ENCODE peak calls at places on chromosomes 5 and 9, in five cellular contexts. One of them, this sample, is unnamed.

GRCh38 chr5:5560016-5560415 is 137.5 kb downstream of the ICE1 start:
- DNase-seq in A549: no peak
- DNase-seq in SK-N-SH: no peak
- DNase-seq in H1: no peak
- DNase-seq in HepG2: no peak
- DNase-seq in this sample: no peak

GRCh38 chr9:20212806-20213205 is 409.5 kb downstream of the MLLT3 start:
- DNase-seq in A549: no peak
- DNase-seq in SK-N-SH: no peak
- DNase-seq in H1: no peak
- DNase-seq in HepG2: no peak
- DNase-seq in this sample: no peak

GRCh38 chr5:134374234-134374633 is 2.9 kb downstream of the UBE2B start:
- DNase-seq in A549: no peak
- DNase-seq in SK-N-SH: no peak
- DNase-seq in H1: no peak
- DNase-seq in HepG2: no peak
- DNase-seq in this sample: no peak

GRCh38 chr5:1873242-1873959 is 9.3 kb downstream of the IRX4 start:
- DNase-seq in A549: no peak
- DNase-seq in SK-N-SH: no peak
- DNase-seq in H1: no peak
- DNase-seq in HepG2: no peak
- DNase-seq in this sample: no peak

GRCh38 chr5:139488269-139488668 is 5.7 kb upstream of the STING1 start:
- DNase-seq in A549: no peak
- DNase-seq in SK-N-SH: no peak
- DNase-seq in H1: no peak
- DNase-seq in HepG2: no peak
- DNase-seq in this sample: peak

GRCh38 chr9:137486545-137487453 is 27.7 kb upstream of the NSMF start:
- DNase-seq in A549: no peak
- DNase-seq in SK-N-SH: peak
- DNase-seq in H1: no peak
- DNase-seq in HepG2: no peak
- DNase-seq in this sample: no peak

GRCh38 chr5:156469636-156470035 is 142.7 kb downstream of the SGCD start:
- DNase-seq in A549: no peak
- DNase-seq in SK-N-SH: no peak
- DNase-seq in H1: no peak
- DNase-seq in HepG2: no peak
- DNase-seq in this sample: no peak

GRCh38 chr9:107039546-107039945 is 176.6 kb downstream of the ZNF462 start:
- DNase-seq in A549: no peak
- DNase-seq in SK-N-SH: no peak
- DNase-seq in H1: no peak
- DNase-seq in HepG2: no peak
- DNase-seq in this sample: no peak

GRCh38 chr5:91983869-91984268 is 600.8 kb upstream of the ARRDC3 start:
- DNase-seq in A549: no peak
- DNase-seq in SK-N-SH: no peak
- DNase-seq in H1: no peak
- DNase-seq in HepG2: no peak
- DNase-seq in this sample: no peak

GRCh38 chr9:84382728-84383127 is 42.2 kb upstream of the SLC28A3 start:
- DNase-seq in A549: no peak
- DNase-seq in SK-N-SH: no peak
- DNase-seq in H1: no peak
- DNase-seq in HepG2: no peak
- DNase-seq in this sample: no peak

GRCh38 chr9:82912639-82913038 is 150.3 kb downstream of the RASEF start:
- DNase-seq in A549: no peak
- DNase-seq in SK-N-SH: no peak
- DNase-seq in H1: no peak
- DNase-seq in HepG2: no peak
- DNase-seq in this sample: no peak

GRCh38 chr5:68405784-68406183 is 190.2 kb downstream of the PIK3R1 start:
- DNase-seq in A549: no peak
- DNase-seq in SK-N-SH: no peak
- DNase-seq in H1: no peak
- DNase-seq in HepG2: no peak
- DNase-seq in this sample: no peak

GRCh38 chr5:179300834-179301233 is 44.4 kb downstream of the ADAMTS2 start:
- DNase-seq in A549: no peak
- DNase-seq in SK-N-SH: no peak
- DNase-seq in H1: no peak
- DNase-seq in HepG2: no peak
- DNase-seq in this sample: no peak

GRCh38 chr5:124883686-124884085 is 137.2 kb upstream of the ZNF608 start:
- DNase-seq in A549: no peak
- DNase-seq in SK-N-SH: no peak
- DNase-seq in H1: no peak
- DNase-seq in HepG2: no peak
- DNase-seq in this sample: no peak

GRCh38 chr5:36090033-36090432 is 23.4 kb upstream of the UGT3A2 start:
- DNase-seq in A549: no peak
- DNase-seq in SK-N-SH: peak
- DNase-seq in H1: peak
- DNase-seq in HepG2: peak
- DNase-seq in this sample: peak

GRCh38 chr5:10896016-10896415 is 135.0 kb upstream of the DAP start:
- DNase-seq in A549: no peak
- DNase-seq in SK-N-SH: no peak
- DNase-seq in H1: no peak
- DNase-seq in HepG2: peak
- DNase-seq in this sample: no peak

GRCh38 chr5:172380992-172381643 is 73.2 kb downstream of the SH3PXD2B start:
- DNase-seq in A549: no peak
- DNase-seq in SK-N-SH: peak
- DNase-seq in H1: no peak
- DNase-seq in HepG2: no peak
- DNase-seq in this sample: no peak

GRCh38 chr9:107285292-107285691 is 2.2 kb downstream of the RAD23B start:
- DNase-seq in A549: no peak
- DNase-seq in SK-N-SH: no peak
- DNase-seq in H1: no peak
- DNase-seq in HepG2: no peak
- DNase-seq in this sample: no peak

GRCh38 chr9:8764041-8764440 is 964.5 kb upstream of the DMAC1 start:
- DNase-seq in A549: no peak
- DNase-seq in SK-N-SH: peak
- DNase-seq in H1: no peak
- DNase-seq in HepG2: no peak
- DNase-seq in this sample: no peak

GRCh38 chr5:55636711-55637110 is 75.4 kb downstream of the SLC38A9 start:
- DNase-seq in A549: peak
- DNase-seq in SK-N-SH: no peak
- DNase-seq in H1: no peak
- DNase-seq in HepG2: peak
- DNase-seq in this sample: peak

GRCh38 chr5:96079075-96079474 is 117.4 kb upstream of the ELL2 start:
- DNase-seq in A549: peak
- DNase-seq in SK-N-SH: no peak
- DNase-seq in H1: no peak
- DNase-seq in HepG2: peak
- DNase-seq in this sample: peak

GRCh38 chr9:135858491-135859185 is 48.7 kb downstream of the CAMSAP1 start:
- DNase-seq in A549: no peak
- DNase-seq in SK-N-SH: no peak
- DNase-seq in H1: no peak
- DNase-seq in HepG2: no peak
- DNase-seq in this sample: no peak

GRCh38 chr5:132253008-132253441 is 4.5 kb upstream of the PDLIM4 start:
- DNase-seq in A549: no peak
- DNase-seq in SK-N-SH: no peak
- DNase-seq in H1: no peak
- DNase-seq in HepG2: no peak
- DNase-seq in this sample: peak

GRCh38 chr9:136537896-136538598 is 7.8 kb downstream of the NOTCH1 start:
- DNase-seq in A549: no peak
- DNase-seq in SK-N-SH: no peak
- DNase-seq in H1: no peak
- DNase-seq in HepG2: no peak
- DNase-seq in this sample: no peak

GRCh38 chr5:44664711-44665100 is 144.0 kb upstream of the MRPS30 start:
- DNase-seq in A549: no peak
- DNase-seq in SK-N-SH: no peak
- DNase-seq in H1: no peak
- DNase-seq in HepG2: no peak
- DNase-seq in this sample: no peak

GRCh38 chr5:77167695-77168111 is 42.8 kb upstream of the PDE8B start:
- DNase-seq in A549: peak
- DNase-seq in SK-N-SH: no peak
- DNase-seq in H1: no peak
- DNase-seq in HepG2: no peak
- DNase-seq in this sample: no peak

GRCh38 chr9:81632599-81632998 is 56.7 kb downstream of the TLE1 start:
- DNase-seq in A549: no peak
- DNase-seq in SK-N-SH: no peak
- DNase-seq in H1: no peak
- DNase-seq in HepG2: no peak
- DNase-seq in this sample: no peak

GRCh38 chr9:135102331-135102730 is 14.9 kb downstream of the OLFM1 start:
- DNase-seq in A549: no peak
- DNase-seq in SK-N-SH: no peak
- DNase-seq in H1: no peak
- DNase-seq in HepG2: no peak
- DNase-seq in this sample: no peak

DNA sequence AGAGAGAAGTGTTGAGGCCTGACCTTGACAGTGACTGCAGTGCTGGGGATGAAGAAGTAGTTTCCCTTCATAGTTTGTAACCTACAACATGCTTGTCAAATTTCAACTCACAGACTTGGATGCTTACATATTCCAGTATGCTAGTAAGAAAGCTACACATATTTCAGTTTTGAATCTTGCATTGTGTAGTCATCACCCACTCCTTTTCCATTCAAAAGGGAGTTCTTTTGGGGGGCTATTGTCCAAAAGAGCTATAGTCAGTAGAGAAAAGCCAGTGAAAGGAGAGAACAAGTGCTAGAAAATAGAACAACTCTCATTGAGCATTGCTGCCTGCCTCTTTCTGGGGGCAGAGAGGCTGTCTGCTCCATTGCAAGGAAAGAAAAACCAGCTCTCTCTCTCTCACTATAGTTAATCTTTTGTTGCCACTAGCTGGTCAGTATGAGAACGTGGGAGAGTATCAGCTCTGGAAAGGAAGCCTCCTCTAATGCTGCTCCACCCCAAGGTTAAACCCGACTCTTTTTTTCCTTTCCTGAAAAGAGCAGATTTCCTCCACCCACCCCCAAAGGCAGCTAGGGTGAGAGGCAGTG is 7.3 kb downstream of the ASTN2 start:
- DNase-seq in A549: no peak
- DNase-seq in SK-N-SH: no peak
- DNase-seq in H1: no peak
- DNase-seq in HepG2: no peak
- DNase-seq in this sample: no peak
- TF ChIP-seq MAX in A549: no peak
- TF ChIP-seq MAX in SK-N-SH: no peak
- TF ChIP-seq MAX in H1: no peak
- TF ChIP-seq MAX in HepG2: no peak
- TF ChIP-seq MAX in this sample: no peak

GRCh38 chr5:109956884-109957283 is 267.2 kb downstream of the MAN2A1 start:
- DNase-seq in A549: no peak
- DNase-seq in SK-N-SH: peak
- DNase-seq in H1: no peak
- DNase-seq in HepG2: no peak
- DNase-seq in this sample: no peak
- TF ChIP-seq MAX in A549: no peak
- TF ChIP-seq MAX in SK-N-SH: no peak
- TF ChIP-seq MAX in H1: no peak
- TF ChIP-seq MAX in HepG2: no peak
- TF ChIP-seq MAX in this sample: no peak

GRCh38 chr9:32384364-32385134 is at the start of gene ACO1:
- DNase-seq in A549: peak
- DNase-seq in SK-N-SH: peak
- DNase-seq in H1: peak
- DNase-seq in HepG2: peak
- DNase-seq in this sample: peak

GRCh38 chr9:32385885-32386283 is 1.4 kb downstream of the ACO1 start:
- DNase-seq in A549: no peak
- DNase-seq in SK-N-SH: no peak
- DNase-seq in H1: no peak
- DNase-seq in HepG2: no peak
- DNase-seq in this sample: no peak

GRCh38 chr9:32387256-32387655 is 2.8 kb downstream of the ACO1 start:
- DNase-seq in A549: no peak
- DNase-seq in SK-N-SH: no peak
- DNase-seq in H1: no peak
- DNase-seq in HepG2: no peak
- DNase-seq in this sample: no peak

GRCh38 chr9:32384002-32384363 is 460 bp upstream of the ACO1 start:
- DNase-seq in A549: no peak
- DNase-seq in SK-N-SH: no peak
- DNase-seq in H1: no peak
- DNase-seq in HepG2: no peak
- DNase-seq in this sample: no peak

GRCh38 chr9:32385135-32385884 is 867 bp downstream of the ACO1 start:
- DNase-seq in A549: peak
- DNase-seq in SK-N-SH: no peak
- DNase-seq in H1: no peak
- DNase-seq in HepG2: no peak
- DNase-seq in this sample: no peak
- TF ChIP-seq MAX in A549: no peak
- TF ChIP-seq MAX in SK-N-SH: no peak
- TF ChIP-seq MAX in H1: no peak
- TF ChIP-seq MAX in HepG2: no peak
- TF ChIP-seq MAX in this sample: no peak

GRCh38 chr9:103586721-103587120 is 507.4 kb upstream of the SMC2 start:
- DNase-seq in A549: no peak
- DNase-seq in SK-N-SH: no peak
- DNase-seq in H1: no peak
- DNase-seq in HepG2: no peak
- DNase-seq in this sample: no peak
- TF ChIP-seq MAX in A549: no peak
- TF ChIP-seq MAX in SK-N-SH: no peak
- TF ChIP-seq MAX in H1: no peak
- TF ChIP-seq MAX in HepG2: no peak
- TF ChIP-seq MAX in this sample: no peak

GRCh38 chr9:133982971-133983720 is 9.0 kb downstream of the VAV2 start:
- DNase-seq in A549: no peak
- DNase-seq in SK-N-SH: no peak
- DNase-seq in H1: no peak
- DNase-seq in HepG2: no peak
- DNase-seq in this sample: no peak
- TF ChIP-seq MAX in A549: no peak
- TF ChIP-seq MAX in SK-N-SH: no peak
- TF ChIP-seq MAX in H1: no peak
- TF ChIP-seq MAX in HepG2: no peak
- TF ChIP-seq MAX in this sample: no peak

GRCh38 chr9:77514886-77515711 is 133.0 kb downstream of the GNA14 start:
- DNase-seq in A549: no peak
- DNase-seq in SK-N-SH: no peak
- DNase-seq in H1: no peak
- DNase-seq in HepG2: peak
- DNase-seq in this sample: peak
- TF ChIP-seq MAX in A549: no peak
- TF ChIP-seq MAX in SK-N-SH: no peak
- TF ChIP-seq MAX in H1: no peak
- TF ChIP-seq MAX in HepG2: no peak
- TF ChIP-seq MAX in this sample: no peak

This sample was measured in NB4.